ENCODE peak calls at places on chromosomes 4 and X, in four cellular contexts. One of them, this sample, is unnamed. For H3K36me3, the result is how much of the 10 kb centered on the place peaks cover.

GRCh38 chrX:123504630-123505270 is 228.1 kb downstream of the THOC2 start:
- DNase-seq in astrocyte: no peak
- DNase-seq in endodermal cell: peak
- DNase-seq in endothelial cell of umbilical vein: no peak
- DNase-seq in this sample: no peak

GRCh38 chr4:171265190-171265818 is 547.9 kb upstream of the GALNTL6 start:
- DNase-seq in endodermal cell: no peak
- DNase-seq in astrocyte: no peak
- DNase-seq in endothelial cell of umbilical vein: no peak
- DNase-seq in this sample: no peak

GRCh38 chr4:73853246-73853704 is at the start of gene PF4V1:
- DNase-seq in endothelial cell of umbilical vein: peak
- DNase-seq in astrocyte: no peak
- DNase-seq in endodermal cell: peak
- DNase-seq in this sample: no peak

GRCh38 chr4:141425124-141425523 is 204.4 kb downstream of the ZNF330 start:
- DNase-seq in endodermal cell: no peak
- DNase-seq in endothelial cell of umbilical vein: no peak
- DNase-seq in astrocyte: peak
- DNase-seq in this sample: no peak

GRCh38 chr4:2363056-2363719 is 55.3 kb downstream of the ZFYVE28 start:
- DNase-seq in astrocyte: no peak
- DNase-seq in endothelial cell of umbilical vein: no peak
- DNase-seq in endodermal cell: peak
- DNase-seq in this sample: no peak

GRCh38 chrX:38754102-38754790 is 47.0 kb upstream of the MID1IP1 start:
- DNase-seq in endothelial cell of umbilical vein: peak
- DNase-seq in endodermal cell: peak
- DNase-seq in astrocyte: peak
- DNase-seq in this sample: no peak

GRCh38 chr4:23324291-23324690 is 565.6 kb downstream of the PPARGC1A start:
- DNase-seq in endothelial cell of umbilical vein: no peak
- DNase-seq in endodermal cell: no peak
- DNase-seq in astrocyte: peak
- DNase-seq in this sample: peak

GRCh38 chr4:24482871-24483270 is 101.5 kb downstream of the DHX15 start:
- DNase-seq in astrocyte: no peak
- DNase-seq in endothelial cell of umbilical vein: no peak
- DNase-seq in endodermal cell: no peak
- DNase-seq in this sample: no peak

GRCh38 chr4:158825443-158826036 is 56.7 kb downstream of the FNIP2 start:
- DNase-seq in endodermal cell: no peak
- DNase-seq in endothelial cell of umbilical vein: no peak
- DNase-seq in astrocyte: no peak
- DNase-seq in this sample: no peak

GRCh38 chr4:28462766-28463165 is 1602.1 kb downstream of the STIM2 start:
- DNase-seq in astrocyte: no peak
- DNase-seq in endothelial cell of umbilical vein: no peak
- DNase-seq in endodermal cell: no peak
- DNase-seq in this sample: no peak

GRCh38 chr4:113020966-113021365 is 28.5 kb upstream of the ANK2 start:
- DNase-seq in endothelial cell of umbilical vein: no peak
- DNase-seq in endodermal cell: no peak
- DNase-seq in astrocyte: peak
- DNase-seq in this sample: no peak

GRCh38 chr4:48223633-48224295 is 45.9 kb downstream of the TEC start:
- DNase-seq in endodermal cell: no peak
- DNase-seq in astrocyte: peak
- DNase-seq in endothelial cell of umbilical vein: no peak
- DNase-seq in this sample: peak

GRCh38 chrX:7088968-7089615 is 58.4 kb upstream of the STS start:
- DNase-seq in endodermal cell: peak
- DNase-seq in astrocyte: no peak
- DNase-seq in endothelial cell of umbilical vein: no peak
- DNase-seq in this sample: no peak
- H3K27ac ChIP-seq in endodermal cell: no peak
- H3K27ac ChIP-seq in astrocyte: no peak
- H3K27ac ChIP-seq in endothelial cell of umbilical vein: no peak
- H3K27ac ChIP-seq in this sample: no peak

DNA sequence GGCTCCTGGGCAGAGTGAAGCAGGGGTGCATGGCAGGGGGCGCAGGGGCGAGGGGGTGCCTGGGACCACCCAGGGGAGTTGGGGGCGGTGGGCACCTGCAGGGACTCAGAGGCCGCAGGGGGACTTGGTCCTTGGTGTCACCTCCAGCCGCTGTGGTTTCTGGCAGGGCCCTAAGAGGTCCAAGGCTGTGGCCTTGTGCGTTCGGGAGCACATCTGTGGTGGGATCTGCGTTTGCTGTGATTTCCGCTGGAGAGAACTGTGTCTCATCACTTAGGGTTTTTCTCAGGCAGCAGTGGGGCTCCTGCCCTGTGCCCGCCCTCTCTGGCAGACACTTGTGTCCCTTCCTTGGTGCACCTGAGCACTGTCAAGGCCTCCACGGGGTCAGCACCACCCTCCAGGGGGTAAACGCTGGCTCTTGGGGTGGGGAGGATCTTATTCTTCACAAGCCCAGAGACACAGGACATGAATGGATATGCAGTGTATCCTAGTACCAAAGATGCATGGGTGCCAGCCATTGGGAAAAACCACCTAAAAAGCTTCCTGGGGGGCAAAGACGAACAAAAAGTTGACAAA is 66.5 kb downstream of the ACOX3 start:
- DNase-seq in astrocyte: no peak
- DNase-seq in endothelial cell of umbilical vein: no peak
- DNase-seq in endodermal cell: no peak
- DNase-seq in this sample: no peak
- H3K36me3 ChIP-seq in astrocyte: under half
- H3K36me3 ChIP-seq in endothelial cell of umbilical vein: under half
- H3K36me3 ChIP-seq in endodermal cell: under half
- H3K36me3 ChIP-seq in this sample: under half

GRCh38 chr4:121229993-121230392 is 65.9 kb upstream of the TNIP3 start:
- DNase-seq in astrocyte: no peak
- DNase-seq in endodermal cell: no peak
- DNase-seq in endothelial cell of umbilical vein: no peak
- DNase-seq in this sample: no peak

GRCh38 chr4:121226362-121226761 is 62.2 kb upstream of the TNIP3 start:
- DNase-seq in endothelial cell of umbilical vein: no peak
- DNase-seq in endodermal cell: no peak
- DNase-seq in astrocyte: no peak
- DNase-seq in this sample: no peak

GRCh38 chr4:121221608-121222007 is 57.5 kb upstream of the TNIP3 start:
- DNase-seq in endothelial cell of umbilical vein: no peak
- DNase-seq in astrocyte: no peak
- DNase-seq in endodermal cell: no peak
- DNase-seq in this sample: no peak

GRCh38 chr4:121228851-121229250 is 64.7 kb upstream of the TNIP3 start:
- DNase-seq in astrocyte: no peak
- DNase-seq in endodermal cell: no peak
- DNase-seq in endothelial cell of umbilical vein: no peak
- DNase-seq in this sample: no peak

DNA sequence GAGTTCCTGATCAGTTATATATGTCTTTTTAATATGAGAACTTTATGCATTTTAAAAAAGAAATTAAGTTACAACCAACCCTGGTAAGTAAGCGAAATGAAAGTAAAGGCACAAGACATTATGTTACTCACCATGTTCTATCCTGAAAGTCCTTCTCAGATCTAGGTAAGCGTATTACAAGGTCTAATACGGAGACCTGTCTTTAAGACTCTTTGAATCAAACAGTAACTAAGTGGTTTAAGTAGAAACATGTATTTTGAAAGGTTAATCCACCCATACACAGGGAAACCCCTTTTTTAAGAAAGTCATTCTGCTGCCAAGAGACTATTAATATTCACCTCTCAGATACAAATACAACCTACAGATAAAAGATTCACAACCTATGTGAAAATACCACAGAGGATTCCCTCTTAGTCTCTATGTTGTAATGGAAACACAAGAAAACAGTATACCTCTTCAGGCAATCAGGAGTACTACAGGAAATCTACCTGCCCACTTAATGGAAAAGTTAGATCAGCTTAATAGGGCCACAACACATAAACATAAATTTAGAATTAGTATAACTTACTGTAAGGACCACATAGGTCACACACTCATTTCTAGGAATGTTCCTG is 63.2 kb upstream of the TNIP3 start:
- DNase-seq in endodermal cell: no peak
- DNase-seq in astrocyte: no peak
- DNase-seq in endothelial cell of umbilical vein: no peak
- DNase-seq in this sample: no peak
- TF ChIP-seq CTCF in endodermal cell: peak
- TF ChIP-seq CTCF in astrocyte: no peak
- TF ChIP-seq CTCF in endothelial cell of umbilical vein: no peak
- TF ChIP-seq CTCF in this sample: peak

GRCh38 chrX:69795702-69796101 is 179.8 kb downstream of the EDA start:
- DNase-seq in endodermal cell: no peak
- DNase-seq in astrocyte: no peak
- DNase-seq in endothelial cell of umbilical vein: no peak
- DNase-seq in this sample: no peak
- H3K27ac ChIP-seq in endodermal cell: no peak
- H3K27ac ChIP-seq in astrocyte: no peak
- H3K27ac ChIP-seq in endothelial cell of umbilical vein: no peak
- H3K27ac ChIP-seq in this sample: no peak

DNA sequence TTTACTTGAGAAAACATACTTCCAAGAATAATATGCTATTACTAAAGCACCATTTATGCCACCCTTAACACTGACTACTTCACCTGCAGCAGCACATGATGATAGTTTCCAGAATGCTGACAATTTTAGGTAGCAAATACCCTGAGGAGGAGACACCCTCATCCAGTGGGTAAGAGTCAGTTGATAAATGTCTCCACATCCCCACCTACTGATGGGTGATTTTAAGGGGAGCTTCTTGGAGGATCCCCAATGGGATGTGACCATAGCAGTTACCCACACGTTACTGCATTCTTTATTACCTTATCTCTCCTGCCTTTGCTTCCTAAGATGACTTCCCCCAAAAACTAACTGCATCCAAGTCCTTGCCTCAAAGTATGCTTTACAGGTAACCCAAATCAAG is 131.2 kb upstream of the SMARCAD1 start:
- DNase-seq in endodermal cell: no peak
- DNase-seq in astrocyte: no peak
- DNase-seq in endothelial cell of umbilical vein: no peak
- DNase-seq in this sample: no peak
- H3K36me3 ChIP-seq in endodermal cell: under half
- H3K36me3 ChIP-seq in astrocyte: under half
- H3K36me3 ChIP-seq in endothelial cell of umbilical vein: under half
- H3K36me3 ChIP-seq in this sample: under half

GRCh38 chrX:119692241-119693031 is 532 bp downstream of the SEPTIN6 start:
- DNase-seq in endothelial cell of umbilical vein: peak
- DNase-seq in endodermal cell: peak
- DNase-seq in astrocyte: peak
- DNase-seq in this sample: no peak
- TF ChIP-seq CTCF in endothelial cell of umbilical vein: no peak
- TF ChIP-seq CTCF in endodermal cell: peak
- TF ChIP-seq CTCF in astrocyte: no peak
- TF ChIP-seq CTCF in this sample: no peak

DNA sequence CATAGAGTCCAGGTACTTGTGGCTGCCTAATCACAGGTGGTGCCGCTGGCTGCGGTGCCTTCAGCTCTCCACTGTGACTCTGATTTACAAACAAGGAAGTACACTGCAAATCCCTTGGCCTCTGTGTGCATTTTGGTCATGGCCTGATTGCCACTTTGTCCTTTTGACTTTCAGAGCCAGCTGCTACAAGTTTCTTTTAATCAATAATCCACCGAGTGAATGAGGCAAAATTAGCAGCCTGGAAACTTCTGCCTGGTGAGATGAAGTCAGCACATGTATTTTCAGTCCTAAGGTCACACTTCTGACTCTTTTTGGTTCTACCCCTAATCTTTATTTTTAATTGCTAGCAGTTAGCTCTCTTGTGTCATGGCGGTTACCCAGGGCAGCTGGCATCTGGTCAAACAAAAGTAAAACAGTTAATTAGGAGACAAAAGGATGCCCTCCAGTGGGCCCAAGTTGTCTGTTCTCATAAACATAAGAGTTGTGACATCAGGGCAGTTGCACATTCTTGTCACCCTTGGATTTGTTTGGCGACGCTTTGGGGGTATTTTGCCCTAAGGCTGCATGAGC is 62.3 kb upstream of the LNX1 start:
- DNase-seq in endodermal cell: no peak
- DNase-seq in endothelial cell of umbilical vein: peak
- DNase-seq in astrocyte: no peak
- DNase-seq in this sample: no peak
- H3K27ac ChIP-seq in endodermal cell: no peak
- H3K27ac ChIP-seq in endothelial cell of umbilical vein: no peak
- H3K27ac ChIP-seq in astrocyte: no peak
- H3K27ac ChIP-seq in this sample: no peak